ENCODE peak calls at places on chromosomes 3 and 15, in four cellular contexts. V is amniotic stem cell, T is Peyer's patch, D is GM23248. R is an unnamed sample.

GRCh38 chr3:197499427-197499826 is 56.3 kb downstream of the BDH1 start:
- DNase-seq in V (no peak), T (no peak), D (peak; percentile 76), R (peak; percentile 52)

GRCh38 chr3:52555056-52555455 is 18.7 kb downstream of the UQCC5 start:
- DNase-seq in V (no peak), T (no peak), D (peak; percentile 50), R (no peak)

GRCh38 chr3:64053581-64053980 is 30.3 kb upstream of the PSMD6 start:
- DNase-seq in V (no peak), T (no peak), D (no peak), R (no peak)

GRCh38 chr3:103055021-103055420 is 620.2 kb downstream of the ZPLD1 start:
- DNase-seq in V (no peak), T (no peak), D (no peak), R (no peak)

GRCh38 chr3:142646020-142646783 is 50.0 kb downstream of the PLS1 start:
- DNase-seq in V (no peak), T (no peak), D (no peak), R (no peak)

GRCh38 chr3:42582474-42583070 is 805 bp upstream of the SEC22C start:
- DNase-seq in V (no peak), T (no peak), D (no peak), R (no peak)

GRCh38 chr15:25055356-25056068 is 100.7 kb downstream of the SNRPN start:
- DNase-seq in V (no peak), T (no peak), D (no peak), R (no peak)

GRCh38 chr3:183503738-183504137 is 51.8 kb downstream of the KLHL6 start:
- DNase-seq in V (no peak), T (no peak), D (no peak), R (no peak)

GRCh38 chr3:193868590-193868989 is 267.4 kb upstream of the HES1 start:
- DNase-seq in V (no peak), T (peak; percentile 29), D (no peak), R (no peak)

GRCh38 chr3:191066669-191067068 is 132.4 kb upstream of the OSTN start:
- DNase-seq in V (no peak), T (no peak), D (peak; percentile 81), R (peak; percentile 33)

GRCh38 chr15:42736178-42736792 is 643 bp downstream of the CDAN1 start:
- DNase-seq in V (no peak), T (no peak), D (peak; percentile 53), R (no peak)

GRCh38 chr15:42498212-42499038 is 3.0 kb downstream of the SNAP23 start:
- DNase-seq in V (no peak), T (no peak), D (no peak), R (no peak)

GRCh38 chr3:71972031-71972430 is 187.1 kb upstream of the PROK2 start:
- DNase-seq in V (peak; percentile 60), T (no peak), D (peak; percentile 66), R (peak; percentile 22)

GRCh38 chr15:56307180-56307579 is 58.0 kb upstream of the TEX9 start:
- DNase-seq in V (no peak), T (no peak), D (no peak), R (no peak)

GRCh38 chr15:70976856-70977255 is 84.2 kb downstream of the LRRC49 start:
- DNase-seq in V (peak; percentile 36), T (no peak), D (peak; percentile 74), R (peak; percentile 71)

GRCh38 chr15:76201536-76202255 is 109.6 kb downstream of the ETFA start:
- DNase-seq in V (no peak), T (no peak), D (no peak), R (no peak)

GRCh38 chr3:192130534-192131132 is 596.7 kb downstream of the FGF12 start:
- DNase-seq in V (no peak), T (peak; percentile 20), D (peak; percentile 39), R (peak; percentile 6)

GRCh38 chr15:81069356-81069755 is 64.7 kb upstream of the CFAP161 start:
- DNase-seq in V (no peak), T (no peak), D (no peak), R (no peak)